ENCODE peak calls at places on chromosomes 5 and 9, in eight cellular contexts. P is CD4-positive, alpha-beta memory T cell; T is adrenal gland; O is right lobe of liver; L is hepatocyte; A is cardiac muscle cell; Z is GM23338; H is heart left ventricle. J is an unnamed sample.

GRCh38 chr9:93245437-93245970 is 61.6 kb downstream of the WNK2 start:
- DNase-seq in P (no peak), T (peak; percentile 12), O (no peak), L (no peak), A (no peak), Z (no peak), H (no peak), J (peak; percentile 61)

GRCh38 chr9:34675048-34675714 is 12.7 kb upstream of the CCL27 start:
- DNase-seq in P (peak; percentile 36), T (peak; percentile 47), O (peak; percentile 85), L (peak; percentile 82), A (peak; percentile 85), Z (peak; percentile 97), H (peak; percentile 57), J (no peak)

GRCh38 chr5:59786271-59786805 is 107.2 kb downstream of the PDE4D start:
- DNase-seq in P (no peak), T (no peak), O (no peak), L (peak; percentile 53), A (peak; percentile 79), Z (no peak), H (no peak), J (no peak)

GRCh38 chr5:98624145-98624880 is 149.2 kb upstream of the RGMB start:
- DNase-seq in P (no peak), T (no peak), O (no peak), L (no peak), A (no peak), Z (no peak), H (no peak), J (no peak)

GRCh38 chr9:69385474-69386091 is 60.6 kb downstream of the ENTREP1 start:
- DNase-seq in P (no peak), T (no peak), O (no peak), L (no peak), A (no peak), Z (peak; percentile 93), H (no peak), J (no peak)

GRCh38 chr9:110081395-110081794 is 126.6 kb downstream of the C9orf152 start:
- DNase-seq in P (no peak), T (peak; percentile 2), O (no peak), L (no peak), A (peak; percentile 47), Z (no peak), H (no peak), J (no peak)

GRCh38 chr9:124844291-124844690 is 9.0 kb upstream of the WDR38 start:
- DNase-seq in P (no peak), T (no peak), O (no peak), L (no peak), A (no peak), Z (no peak), H (no peak), J (no peak)

GRCh38 chr9:121284733-121285451 is 16.9 kb downstream of the GSN start:
- DNase-seq in P (no peak), T (no peak), O (no peak), L (no peak), A (no peak), Z (no peak), H (no peak), J (peak; percentile 60)

GRCh38 chr5:50945139-50945538 is 278.7 kb downstream of the PARP8 start:
- DNase-seq in P (no peak), T (no peak), O (no peak), L (no peak), A (no peak), Z (no peak), H (no peak), J (no peak)

GRCh38 chr9:14992025-14992424 is 81.8 kb upstream of the FREM1 start:
- DNase-seq in P (peak; percentile 45), T (no peak), O (no peak), L (no peak), A (no peak), Z (no peak), H (no peak), J (no peak)

GRCh38 chr5:157761690-157762611 is 18.4 kb downstream of the LSM11 start:
- DNase-seq in P (peak; percentile 38), T (peak; percentile 64), O (no peak), L (peak; percentile 83), A (peak; percentile 81), Z (peak; percentile 88), H (no peak), J (no peak)

GRCh38 chr5:123696948-123697347 is 185.0 kb downstream of the CSNK1G3 start:
- DNase-seq in P (no peak), T (no peak), O (no peak), L (no peak), A (peak; percentile 79), Z (no peak), H (peak; percentile 78), J (peak; percentile 52)

GRCh38 chr5:180075703-180076102 is 4.1 kb upstream of the RNF130 start:
- DNase-seq in P (no peak), T (no peak), O (no peak), L (no peak), A (no peak), Z (no peak), H (no peak), J (no peak)

GRCh38 chr5:55711531-55712022 is 547 bp downstream of the SLC38A9 start:
- DNase-seq in P (no peak), T (no peak), O (no peak), L (peak; percentile 10), A (no peak), Z (no peak), H (no peak), J (no peak)

GRCh38 chr9:116208417-116209232 is 55.0 kb downstream of the PAPPA start:
- DNase-seq in P (no peak), T (no peak), O (no peak), L (no peak), A (peak; percentile 52), Z (no peak), H (no peak), J (no peak)

GRCh38 chr5:157961176-157961575 is 102.2 kb upstream of the CLINT1 start:
- DNase-seq in P (no peak), T (no peak), O (no peak), L (no peak), A (no peak), Z (no peak), H (no peak), J (no peak)

GRCh38 chr5:172958268-172959046 is 767 bp upstream of the RPL26L1 start:
- DNase-seq in P (peak; percentile 67), T (peak; percentile 79), O (peak; percentile 83), L (peak; percentile 90), A (peak; percentile 73), Z (peak; percentile 80), H (peak; percentile 68), J (peak; percentile 41)

GRCh38 chr9:72462340-72462739 is 59.1 kb upstream of the TMC1 start:
- DNase-seq in P (no peak), T (no peak), O (no peak), L (no peak), A (peak; percentile 45), Z (no peak), H (no peak), J (no peak)

GRCh38 chr9:71646131-71646530 is 122.2 kb downstream of the CEMIP2 start:
- DNase-seq in P (no peak), T (no peak), O (no peak), L (no peak), A (no peak), Z (no peak), H (no peak), J (no peak)

GRCh38 chr5:140833993-140834392 is at the start of gene PCDHA7:
- DNase-seq in P (no peak), T (no peak), O (no peak), L (no peak), A (peak; percentile 34), Z (peak; percentile 73), H (no peak), J (no peak)

DNA sequence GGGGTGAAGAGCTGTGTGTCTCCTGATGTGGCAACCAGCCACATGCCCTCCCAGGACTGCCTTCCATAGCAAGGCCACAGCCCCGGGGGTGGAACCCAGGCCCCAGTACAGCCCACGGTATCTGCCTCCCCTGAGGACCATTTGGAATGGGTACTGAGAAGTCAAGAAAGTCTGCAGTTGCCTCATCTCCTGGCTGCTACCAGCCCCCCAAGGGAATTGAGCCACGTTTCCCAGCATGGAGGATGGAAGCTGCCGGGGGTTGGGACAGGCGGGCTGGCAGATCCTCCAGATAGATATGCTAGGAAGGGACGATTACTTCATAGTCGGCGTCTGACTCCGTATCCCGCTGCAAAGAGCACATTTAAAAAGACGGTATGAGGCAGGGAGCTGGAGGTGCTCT is 5.5 kb upstream of the DMRT2 start:
- DNase-seq in P (no peak), T (no peak), O (no peak), L (no peak), A (peak; percentile 33), Z (peak; percentile 25), H (no peak), J (peak; percentile 80)
- H3K27me3 ChIP-seq in P (peaks cover 64% of the 10 kb centered on the region), T (peaks cover 94% of the 10 kb centered on the region), O (peaks cover 76% of the 10 kb centered on the region), L (no peaks in the 10 kb centered on the region), A (peaks cover 98% of the 10 kb centered on the region), Z (peaks cover 100% of the 10 kb centered on the region), H (peaks cover 100% of the 10 kb centered on the region), J (peaks cover 85% of the 10 kb centered on the region)

GRCh38 chr5:57194653-57195052 is 20.8 kb downstream of the GPBP1 start:
- DNase-seq in P (no peak), T (no peak), O (no peak), L (no peak), A (no peak), Z (no peak), H (no peak), J (no peak)
- H3K4me1 ChIP-seq in P (peaks cover 80% of the 10 kb centered on the region), T (peaks cover 11% of the 10 kb centered on the region), O (no peaks in the 10 kb centered on the region), L (no peaks in the 10 kb centered on the region), A (peaks cover 2% of the 10 kb centered on the region), Z (peaks cover 29% of the 10 kb centered on the region), H (peaks cover 6% of the 10 kb centered on the region), J (peaks cover 17% of the 10 kb centered on the region)

DNA sequence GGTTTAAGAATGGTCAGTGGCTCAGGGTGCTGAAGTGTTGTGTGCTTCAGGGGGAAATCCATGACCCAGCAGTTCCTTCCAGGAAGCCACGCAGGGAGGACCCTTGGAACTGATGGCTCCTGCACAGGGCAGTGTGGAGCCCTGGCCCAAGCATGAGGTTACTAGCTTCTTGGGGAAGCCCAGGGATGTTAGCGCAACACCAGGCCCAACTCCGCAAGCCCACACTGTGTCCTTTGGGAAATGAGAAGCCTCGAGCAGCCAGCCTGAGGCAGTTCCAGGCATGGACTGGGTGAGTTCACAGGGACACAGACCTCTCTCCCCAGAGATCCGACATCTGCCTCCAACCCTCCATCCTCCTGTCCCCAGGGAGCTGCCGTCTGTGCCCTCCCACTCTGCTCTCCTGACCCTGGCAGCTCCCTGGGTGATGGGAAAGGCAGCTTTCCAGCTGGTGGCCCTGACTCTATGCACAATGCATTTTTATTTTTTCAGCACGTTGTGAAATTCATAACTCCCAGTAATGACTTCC is 33.9 kb downstream of the LMX1B start:
- DNase-seq in P (no peak), T (no peak), O (no peak), L (no peak), A (no peak), Z (no peak), H (no peak), J (no peak)
- H3K27me3 ChIP-seq in P (peaks cover 4% of the 10 kb centered on the region), T (peaks cover 33% of the 10 kb centered on the region), O (no peaks in the 10 kb centered on the region), L (peaks cover 85% of the 10 kb centered on the region), A (peaks cover 100% of the 10 kb centered on the region), Z (peaks cover 6% of the 10 kb centered on the region), H (peaks cover 71% of the 10 kb centered on the region), J (peaks cover 26% of the 10 kb centered on the region)

GRCh38 chr9:81705578-81705977 is 16.2 kb upstream of the TLE1 start:
- DNase-seq in P (no peak), T (no peak), O (no peak), L (no peak), A (no peak), Z (no peak), H (no peak), J (no peak)
- H3K4me1 ChIP-seq in P (no peaks in the 10 kb centered on the region), T (no peaks in the 10 kb centered on the region), O (no peaks in the 10 kb centered on the region), L (no peaks in the 10 kb centered on the region), A (no peaks in the 10 kb centered on the region), Z (no peaks in the 10 kb centered on the region), H (no peaks in the 10 kb centered on the region), J (no peaks in the 10 kb centered on the region)

J was measured in gastrocnemius medialis.